ENCODE peak calls at places on chromosomes 7 and 10, in eight cellular contexts. R is heart right ventricle, F is GM10248, Z is foreskin fibroblast, Q is Peyer's patch, K is ovary, S is WTC11, N is colonic mucosa. U is an unnamed sample.

GRCh38 chr7:44383566-44383965 is 58.2 kb upstream of the CAMK2B start:
- DNase-seq in R (no peak), F (no peak), Z (peak; percentile 83), Q (peak; percentile 34), K (no peak), S (no peak), N (peak; percentile 11), U (no peak)

GRCh38 chr7:82164813-82165212 is 278.8 kb downstream of the CACNA2D1 start:
- DNase-seq in N (peak; percentile 20), F (no peak), K (peak; percentile 19), S (no peak), R (no peak), Q (no peak), Z (peak; percentile 73), U (no peak)

GRCh38 chr10:44043646-44044368 is 341.1 kb downstream of the CXCL12 start:
- DNase-seq in K (no peak), Q (no peak), Z (no peak), R (no peak), S (no peak), F (no peak), N (no peak), U (no peak)

GRCh38 chr10:49571419-49571818 is 32.5 kb upstream of the ERCC6 start:
- DNase-seq in F (no peak), R (no peak), S (no peak), N (no peak), K (no peak), Q (no peak), Z (no peak), U (no peak)

GRCh38 chr7:30938435-30939316 is 25.1 kb upstream of the GHRHR start:
- DNase-seq in R (peak; percentile 90), F (peak; percentile 86), Q (peak; percentile 90), K (peak; percentile 78), Z (peak; percentile 48), N (peak; percentile 95), S (peak; percentile 98), U (peak; percentile 22)

GRCh38 chr7:64599341-64599740 is 36.5 kb upstream of the ZNF680 start:
- DNase-seq in N (no peak), F (no peak), R (no peak), S (no peak), K (no peak), Q (no peak), Z (no peak), U (no peak)

GRCh38 chr7:75621124-75621523 is 117.6 kb downstream of the HIP1 start:
- DNase-seq in K (no peak), S (no peak), Q (peak; percentile 52), R (no peak), N (no peak), Z (no peak), F (no peak), U (no peak)

GRCh38 chr10:132096863-132097478 is 31.2 kb downstream of the JAKMIP3 start:
- DNase-seq in R (no peak), S (no peak), K (no peak), F (no peak), Q (no peak), N (no peak), Z (no peak), U (no peak)

GRCh38 chr10:84077728-84078127 is 61.6 kb upstream of the GHITM start:
- DNase-seq in F (no peak), Q (no peak), S (no peak), N (no peak), R (no peak), Z (no peak), K (no peak), U (no peak)

GRCh38 chr10:120825878-120826383 is 25.2 kb upstream of the WDR11 start:
- DNase-seq in R (no peak), F (no peak), Q (no peak), N (no peak), S (no peak), Z (no peak), K (no peak), U (no peak)

GRCh38 chr10:63103971-63104409 is 29.1 kb upstream of the NRBF2 start:
- DNase-seq in R (no peak), N (no peak), Q (no peak), Z (no peak), K (no peak), F (no peak), S (peak; percentile 35), U (no peak)

GRCh38 chr10:88763441-88763840 is 3.6 kb downstream of the LIPN start:
- DNase-seq in F (no peak), S (no peak), Z (no peak), R (no peak), K (no peak), N (no peak), Q (no peak), U (no peak)

GRCh38 chr10:129525408-129525807 is 58.4 kb downstream of the MGMT start:
- DNase-seq in K (no peak), S (no peak), R (no peak), Q (no peak), Z (peak; percentile 12), N (no peak), F (no peak), U (no peak)

GRCh38 chr10:127441350-127442219 is 107.5 kb upstream of the NPS start:
- DNase-seq in K (peak; percentile 69), S (peak; percentile 44), Z (no peak), Q (no peak), R (no peak), F (no peak), N (peak; percentile 49), U (no peak)

GRCh38 chr7:40015790-40016296 is 65.8 kb downstream of the CDK13 start:
- DNase-seq in Q (no peak), N (peak; percentile 56), R (no peak), F (peak; percentile 66), Z (peak; percentile 4), S (no peak), K (peak; percentile 32), U (peak; percentile 43)

GRCh38 chr10:94131885-94132284 is 138.2 kb downstream of the PLCE1 start:
- DNase-seq in K (no peak), R (no peak), N (no peak), Z (peak; percentile 45), S (no peak), Q (no peak), F (no peak), U (no peak)

GRCh38 chr10:368579-369255 is 233.5 kb downstream of the ZMYND11 start:
- DNase-seq in F (no peak), N (no peak), R (no peak), Z (no peak), Q (no peak), K (no peak), S (no peak), U (no peak)

GRCh38 chr7:92827464-92827863 is 8.9 kb downstream of the CDK6 start:
- DNase-seq in Q (no peak), R (no peak), F (no peak), N (no peak), Z (no peak), S (no peak), K (no peak), U (no peak)

DNA sequence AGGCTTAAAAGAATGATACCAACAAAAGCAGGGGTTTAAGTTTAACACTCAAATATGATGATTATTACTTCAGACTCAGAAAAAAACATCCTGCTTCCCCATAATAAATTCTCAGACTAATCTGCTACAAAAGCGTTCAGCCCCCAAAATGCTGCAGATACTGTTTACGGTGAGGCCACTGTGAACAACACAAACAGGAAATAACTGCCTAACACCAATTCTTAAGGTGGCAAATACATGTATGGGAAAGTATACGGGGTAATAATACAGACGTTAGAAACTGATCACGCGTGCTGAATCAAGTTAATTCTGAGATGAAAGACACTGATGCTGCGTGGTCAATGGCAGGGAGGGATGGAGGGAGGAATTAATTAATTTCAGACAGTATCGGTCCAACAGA is 62.0 kb upstream of the RHEB start:
- DNase-seq in R (no peak), Q (no peak), K (no peak), N (no peak), S (no peak), F (no peak), Z (no peak), U (no peak)
- TF ChIP-seq CTCF in R (no peak), Q (no peak), K (no peak), N (no peak), S (no peak), F (no peak), Z (no peak), U (no peak)

DNA sequence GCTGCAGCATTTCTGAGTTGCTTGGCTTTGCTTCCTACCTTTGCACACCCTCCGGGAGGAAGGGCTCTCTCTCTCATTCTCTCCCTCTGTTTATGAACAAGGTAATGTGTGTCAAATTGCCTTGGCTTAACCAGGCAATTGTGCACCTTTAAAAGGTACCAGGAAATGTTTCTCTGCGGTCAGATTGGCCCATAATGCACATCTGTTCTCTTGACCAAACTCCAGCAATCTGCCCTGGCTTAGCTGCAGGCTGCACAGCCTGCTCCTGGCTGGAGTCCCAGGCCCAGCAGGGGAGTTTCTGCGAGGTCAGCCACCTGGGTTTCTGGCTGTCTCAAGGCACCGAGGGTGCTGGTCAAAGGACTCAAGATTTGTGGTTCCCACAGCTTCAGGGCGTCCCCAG is 223.8 kb downstream of the SNX10 start:
- DNase-seq in S (no peak), F (no peak), Z (no peak), R (no peak), Q (no peak), K (no peak), N (peak; percentile 80), U (no peak)
- TF ChIP-seq CTCF in S (no peak), F (no peak), Z (no peak), R (no peak), Q (no peak), K (no peak), N (no peak), U (no peak)

DNA sequence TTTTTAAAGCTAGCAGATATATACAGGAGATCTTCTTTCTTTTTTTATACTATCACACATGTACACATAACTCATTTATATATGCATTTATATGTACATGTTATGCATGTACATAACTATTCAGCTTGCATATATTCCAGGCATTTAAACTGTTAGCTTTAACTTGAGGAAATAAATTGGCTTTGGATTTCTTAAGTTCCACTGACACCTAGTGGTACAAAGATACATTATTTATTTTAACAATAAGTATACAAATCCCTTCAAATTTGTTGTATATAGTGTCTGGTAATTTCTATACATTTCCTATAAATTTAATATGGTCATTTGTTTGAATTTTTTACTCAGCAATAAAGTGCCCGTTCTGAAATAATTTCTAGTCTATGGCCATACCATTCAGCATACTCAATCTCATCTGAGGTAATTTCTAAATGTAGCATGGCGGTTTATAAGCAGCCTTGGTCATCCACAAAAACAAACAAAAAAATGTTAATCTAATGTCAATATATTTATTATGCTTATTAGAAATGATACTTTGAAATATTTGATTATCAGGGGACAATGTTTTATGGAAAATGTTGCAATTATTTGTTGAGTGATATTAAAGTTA is 11.6 kb downstream of the ZDHHC6 start:
- DNase-seq in S (no peak), N (no peak), Q (no peak), Z (no peak), F (no peak), R (no peak), K (no peak), U (no peak)
- TF ChIP-seq CTCF in S (no peak), N (peak; percentile 38), Q (peak; percentile 59), Z (peak; percentile 8), F (peak; percentile 39), R (peak; percentile 52), K (no peak), U (peak; percentile 11)

GRCh38 chr7:80732635-80733034 is 94.2 kb downstream of the CD36 start:
- DNase-seq in Q (no peak), N (no peak), S (no peak), K (no peak), R (no peak), Z (no peak), F (no peak), U (no peak)
- TF ChIP-seq CTCF in Q (no peak), N (no peak), S (peak; percentile 41), K (no peak), R (peak; percentile 27), Z (no peak), F (no peak), U (peak; percentile 31)

GRCh38 chr7:142375710-142376313 is 118.0 kb upstream of the PRSS58 start:
- DNase-seq in R (no peak), Z (no peak), Q (no peak), K (no peak), N (no peak), S (peak; percentile 81), F (no peak), U (no peak)
- TF ChIP-seq CTCF in R (no peak), Z (no peak), Q (no peak), K (no peak), N (no peak), S (no peak), F (no peak), U (no peak)